ENCODE peak calls at places on chromosomes 11 and 22, in six cellular contexts. L, X, Q, W, C and A are unnamed samples.

GRCh38 chr11:35403765-35404396 is 15.5 kb downstream of the SLC1A2 start:
- DNase-seq in W (no peak), Q (no peak), X (no peak), L (no peak), C (no peak), A (no peak)

GRCh38 chr11:17439316-17439782 is 37.3 kb downstream of the ABCC8 start:
- DNase-seq in Q (peak), L (no peak), C (no peak), X (no peak), W (no peak), A (no peak)

GRCh38 chr11:109641549-109641948 is 219.6 kb downstream of the C11orf87 start:
- DNase-seq in Q (no peak), C (no peak), L (no peak), W (no peak), X (no peak), A (no peak)

GRCh38 chr11:12141283-12141682 is 30.9 kb downstream of the MICAL2 start:
- DNase-seq in L (no peak), C (no peak), X (no peak), W (no peak), Q (no peak), A (no peak)

GRCh38 chr22:47325249-47325648 is 562.8 kb downstream of the TBC1D22A start:
- DNase-seq in Q (no peak), L (peak), X (no peak), W (no peak), C (no peak), A (no peak)

GRCh38 chr22:17258015-17258827 is 39.0 kb upstream of the ADA2 start:
- DNase-seq in W (peak), X (peak), C (no peak), Q (peak), L (no peak), A (peak)

GRCh38 chr22:35205956-35206355 is 51.3 kb upstream of the HMGXB4 start:
- DNase-seq in X (no peak), C (no peak), L (no peak), Q (no peak), W (no peak), A (no peak)

GRCh38 chr11:59417023-59417422 is 9.2 kb downstream of the OR5A2 start:
- DNase-seq in Q (no peak), L (no peak), X (no peak), W (no peak), C (no peak), A (peak)

GRCh38 chr11:26144309-26144690 is 187.6 kb upstream of the ANO3 start:
- DNase-seq in X (no peak), C (no peak), L (no peak), Q (no peak), W (no peak), A (no peak)

GRCh38 chr11:79427126-79427525 is 13.7 kb downstream of the TENM4 start:
- DNase-seq in W (no peak), C (no peak), Q (no peak), L (no peak), X (no peak), A (no peak)

GRCh38 chr11:27471588-27472397 is 797 bp downstream of the LGR4 start:
- DNase-seq in L (no peak), Q (peak), W (no peak), X (peak), C (peak), A (peak)

GRCh38 chr22:17536269-17536668 is 27.0 kb upstream of the SLC25A18 start:
- DNase-seq in W (no peak), L (no peak), Q (no peak), C (no peak), X (no peak), A (no peak)

GRCh38 chr11:125904678-125905077 is 370 bp downstream of the DDX25 start:
- DNase-seq in Q (no peak), X (no peak), W (no peak), C (no peak), L (no peak), A (no peak)

GRCh38 chr11:120805960-120806555 is 217.8 kb upstream of the TBCEL start:
- DNase-seq in W (no peak), Q (no peak), X (no peak), L (no peak), C (no peak), A (no peak)

GRCh38 chr11:66491315-66491935 is 11.2 kb downstream of the DPP3 start:
- DNase-seq in C (no peak), X (no peak), L (no peak), W (no peak), Q (no peak), A (no peak)

GRCh38 chr11:113204280-113204679 is 110.1 kb upstream of the TTC12 start:
- DNase-seq in X (no peak), L (no peak), W (no peak), C (peak), Q (no peak), A (no peak)

GRCh38 chr11:79342686-79343085 is 98.1 kb downstream of the TENM4 start:
- DNase-seq in L (no peak), W (no peak), X (no peak), C (no peak), Q (no peak), A (no peak)

GRCh38 chr22:49415219-49415951 is 412.3 kb downstream of the BRD1 start:
- DNase-seq in L (no peak), C (no peak), Q (no peak), X (no peak), W (no peak), A (no peak)